ENCODE peak calls at places on chromosome 16, in ten cellular contexts. One of them, this sample, is unnamed. For H3K27me3, the result is how much of the 10 kb centered on the place peaks cover.

GRCh38 chr16:69404275-69404805 is 18.5 kb upstream of the TERF2 start:
- DNase-seq in left ventricle myocardium inferior: no peak
- DNase-seq in adrenal gland: no peak
- DNase-seq in BE2C: peak
- DNase-seq in endothelial cell of umbilical vein: peak
- DNase-seq in foreskin keratinocyte: peak
- DNase-seq in aorta: no peak
- DNase-seq in ascending aorta: no peak
- DNase-seq in IMR-90: peak
- DNase-seq in neural progenitor cell: peak
- DNase-seq in this sample: no peak

GRCh38 chr16:89827383-89828198 is 684 bp upstream of the SPIRE2 start:
- DNase-seq in left ventricle myocardium inferior: peak
- DNase-seq in adrenal gland: peak
- DNase-seq in BE2C: peak
- DNase-seq in endothelial cell of umbilical vein: peak
- DNase-seq in foreskin keratinocyte: no peak
- DNase-seq in aorta: peak
- DNase-seq in ascending aorta: no peak
- DNase-seq in IMR-90: peak
- DNase-seq in neural progenitor cell: peak
- DNase-seq in this sample: peak

GRCh38 chr16:35908942-35909341 is 2449.5 kb downstream of the TP53TG3F start:
- DNase-seq in left ventricle myocardium inferior: no peak
- DNase-seq in adrenal gland: no peak
- DNase-seq in BE2C: no peak
- DNase-seq in endothelial cell of umbilical vein: no peak
- DNase-seq in foreskin keratinocyte: no peak
- DNase-seq in aorta: no peak
- DNase-seq in ascending aorta: no peak
- DNase-seq in IMR-90: no peak
- DNase-seq in neural progenitor cell: no peak
- DNase-seq in this sample: peak

GRCh38 chr16:590165-590874 is 454 bp downstream of the RAB40C start:
- DNase-seq in left ventricle myocardium inferior: no peak
- DNase-seq in adrenal gland: no peak
- DNase-seq in BE2C: no peak
- DNase-seq in endothelial cell of umbilical vein: peak
- DNase-seq in foreskin keratinocyte: no peak
- DNase-seq in aorta: peak
- DNase-seq in ascending aorta: no peak
- DNase-seq in IMR-90: peak
- DNase-seq in neural progenitor cell: peak
- DNase-seq in this sample: peak

GRCh38 chr16:48609453-48610023 is 442 bp downstream of the N4BP1 start:
- DNase-seq in left ventricle myocardium inferior: peak
- DNase-seq in adrenal gland: peak
- DNase-seq in BE2C: peak
- DNase-seq in endothelial cell of umbilical vein: no peak
- DNase-seq in foreskin keratinocyte: no peak
- DNase-seq in aorta: peak
- DNase-seq in ascending aorta: no peak
- DNase-seq in IMR-90: peak
- DNase-seq in neural progenitor cell: peak
- DNase-seq in this sample: peak

GRCh38 chr16:30775381-30776099 is 11.5 kb downstream of the ZNF629 start:
- DNase-seq in left ventricle myocardium inferior: peak
- DNase-seq in adrenal gland: peak
- DNase-seq in BE2C: peak
- DNase-seq in endothelial cell of umbilical vein: peak
- DNase-seq in foreskin keratinocyte: peak
- DNase-seq in aorta: peak
- DNase-seq in ascending aorta: peak
- DNase-seq in IMR-90: peak
- DNase-seq in neural progenitor cell: peak
- DNase-seq in this sample: peak

GRCh38 chr16:68086860-68087268 is 1.7 kb downstream of the NFATC3 start:
- DNase-seq in left ventricle myocardium inferior: no peak
- DNase-seq in adrenal gland: no peak
- DNase-seq in BE2C: no peak
- DNase-seq in endothelial cell of umbilical vein: no peak
- DNase-seq in foreskin keratinocyte: no peak
- DNase-seq in aorta: no peak
- DNase-seq in ascending aorta: no peak
- DNase-seq in IMR-90: no peak
- DNase-seq in neural progenitor cell: no peak
- DNase-seq in this sample: no peak

GRCh38 chr16:69113216-69113615 is 7.8 kb downstream of the HAS3 start:
- DNase-seq in left ventricle myocardium inferior: no peak
- DNase-seq in adrenal gland: no peak
- DNase-seq in BE2C: no peak
- DNase-seq in endothelial cell of umbilical vein: no peak
- DNase-seq in foreskin keratinocyte: no peak
- DNase-seq in aorta: no peak
- DNase-seq in ascending aorta: no peak
- DNase-seq in IMR-90: no peak
- DNase-seq in neural progenitor cell: no peak
- DNase-seq in this sample: no peak

GRCh38 chr16:73113326-73113720 is 65.4 kb upstream of the ZFHX3 start:
- DNase-seq in left ventricle myocardium inferior: no peak
- DNase-seq in adrenal gland: no peak
- DNase-seq in BE2C: no peak
- DNase-seq in endothelial cell of umbilical vein: no peak
- DNase-seq in foreskin keratinocyte: peak
- DNase-seq in aorta: no peak
- DNase-seq in ascending aorta: no peak
- DNase-seq in IMR-90: peak
- DNase-seq in neural progenitor cell: no peak
- DNase-seq in this sample: no peak

GRCh38 chr16:84922351-84923135 is 88.8 kb downstream of the ZDHHC7 start:
- DNase-seq in left ventricle myocardium inferior: peak
- DNase-seq in adrenal gland: peak
- DNase-seq in BE2C: peak
- DNase-seq in endothelial cell of umbilical vein: peak
- DNase-seq in foreskin keratinocyte: no peak
- DNase-seq in aorta: peak
- DNase-seq in ascending aorta: no peak
- DNase-seq in IMR-90: peak
- DNase-seq in neural progenitor cell: peak
- DNase-seq in this sample: no peak

GRCh38 chr16:75506567-75506966 is 11.3 kb upstream of the CHST6 start:
- DNase-seq in left ventricle myocardium inferior: no peak
- DNase-seq in adrenal gland: no peak
- DNase-seq in BE2C: no peak
- DNase-seq in endothelial cell of umbilical vein: no peak
- DNase-seq in foreskin keratinocyte: peak
- DNase-seq in aorta: no peak
- DNase-seq in ascending aorta: no peak
- DNase-seq in IMR-90: peak
- DNase-seq in neural progenitor cell: no peak
- DNase-seq in this sample: no peak

GRCh38 chr16:30137897-30138296 is 14.9 kb upstream of the MAPK3 start:
- DNase-seq in left ventricle myocardium inferior: no peak
- DNase-seq in adrenal gland: no peak
- DNase-seq in BE2C: no peak
- DNase-seq in endothelial cell of umbilical vein: no peak
- DNase-seq in foreskin keratinocyte: no peak
- DNase-seq in aorta: no peak
- DNase-seq in ascending aorta: no peak
- DNase-seq in IMR-90: no peak
- DNase-seq in neural progenitor cell: no peak
- DNase-seq in this sample: peak

GRCh38 chr16:6428861-6429260 is 903.8 kb upstream of the RBFOX1 start:
- DNase-seq in left ventricle myocardium inferior: no peak
- DNase-seq in adrenal gland: no peak
- DNase-seq in BE2C: no peak
- DNase-seq in endothelial cell of umbilical vein: no peak
- DNase-seq in foreskin keratinocyte: no peak
- DNase-seq in aorta: no peak
- DNase-seq in ascending aorta: no peak
- DNase-seq in IMR-90: no peak
- DNase-seq in neural progenitor cell: no peak
- DNase-seq in this sample: peak

DNA sequence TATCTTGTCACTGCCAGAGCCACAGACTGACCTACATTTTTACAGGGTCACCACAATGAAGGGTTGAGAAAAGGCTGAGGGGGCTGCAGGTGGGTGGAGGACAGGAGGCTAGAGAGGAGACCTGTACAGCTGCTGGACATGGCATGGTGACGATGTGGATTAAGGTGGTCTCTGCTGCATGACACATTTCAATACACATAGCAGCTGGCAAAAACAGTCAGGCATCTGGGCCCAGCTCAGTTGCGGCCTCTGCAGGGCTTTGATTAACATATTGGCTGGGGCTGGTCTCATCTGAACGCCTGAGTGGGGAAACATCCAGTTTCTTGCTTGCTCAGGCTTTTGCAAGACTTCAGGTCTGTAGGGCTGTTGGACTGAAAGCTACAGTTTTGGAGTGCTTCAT is 265.4 kb upstream of the FOXF1 start:
- DNase-seq in left ventricle myocardium inferior: no peak
- DNase-seq in adrenal gland: no peak
- DNase-seq in BE2C: no peak
- DNase-seq in endothelial cell of umbilical vein: no peak
- DNase-seq in foreskin keratinocyte: no peak
- DNase-seq in aorta: no peak
- DNase-seq in ascending aorta: no peak
- DNase-seq in IMR-90: no peak
- DNase-seq in neural progenitor cell: no peak
- DNase-seq in this sample: no peak
- H3K27me3 ChIP-seq in left ventricle myocardium inferior: half or more
- H3K27me3 ChIP-seq in adrenal gland: under half
- H3K27me3 ChIP-seq in BE2C: half or more
- H3K27me3 ChIP-seq in endothelial cell of umbilical vein: under half
- H3K27me3 ChIP-seq in foreskin keratinocyte: under half
- H3K27me3 ChIP-seq in aorta: under half
- H3K27me3 ChIP-seq in ascending aorta: under half
- H3K27me3 ChIP-seq in IMR-90: under half
- H3K27me3 ChIP-seq in neural progenitor cell: under half
- H3K27me3 ChIP-seq in this sample: under half

GRCh38 chr16:55655381-55655708 is 443 bp upstream of the SLC6A2 start:
- DNase-seq in left ventricle myocardium inferior: no peak
- DNase-seq in adrenal gland: no peak
- DNase-seq in BE2C: no peak
- DNase-seq in endothelial cell of umbilical vein: no peak
- DNase-seq in foreskin keratinocyte: no peak
- DNase-seq in aorta: no peak
- DNase-seq in ascending aorta: no peak
- DNase-seq in IMR-90: no peak
- DNase-seq in neural progenitor cell: no peak
- DNase-seq in this sample: no peak
- H3K27me3 ChIP-seq in left ventricle myocardium inferior: half or more
- H3K27me3 ChIP-seq in adrenal gland: under half
- H3K27me3 ChIP-seq in BE2C: under half
- H3K27me3 ChIP-seq in endothelial cell of umbilical vein: half or more
- H3K27me3 ChIP-seq in foreskin keratinocyte: half or more
- H3K27me3 ChIP-seq in aorta: under half
- H3K27me3 ChIP-seq in ascending aorta: under half
- H3K27me3 ChIP-seq in IMR-90: half or more
- H3K27me3 ChIP-seq in neural progenitor cell: half or more
- H3K27me3 ChIP-seq in this sample: under half

GRCh38 chr16:4010225-4011158 is 105.8 kb downstream of the ADCY9 start:
- DNase-seq in left ventricle myocardium inferior: no peak
- DNase-seq in adrenal gland: no peak
- DNase-seq in BE2C: no peak
- DNase-seq in endothelial cell of umbilical vein: peak
- DNase-seq in foreskin keratinocyte: no peak
- DNase-seq in aorta: no peak
- DNase-seq in ascending aorta: no peak
- DNase-seq in IMR-90: no peak
- DNase-seq in neural progenitor cell: no peak
- DNase-seq in this sample: no peak
- H3K27me3 ChIP-seq in left ventricle myocardium inferior: under half
- H3K27me3 ChIP-seq in adrenal gland: under half
- H3K27me3 ChIP-seq in BE2C: under half
- H3K27me3 ChIP-seq in endothelial cell of umbilical vein: under half
- H3K27me3 ChIP-seq in foreskin keratinocyte: under half
- H3K27me3 ChIP-seq in aorta: under half
- H3K27me3 ChIP-seq in ascending aorta: under half
- H3K27me3 ChIP-seq in IMR-90: under half
- H3K27me3 ChIP-seq in neural progenitor cell: under half
- H3K27me3 ChIP-seq in this sample: under half

GRCh38 chr16:77594798-77595625 is 127.3 kb upstream of the NUDT7 start:
- DNase-seq in left ventricle myocardium inferior: no peak
- DNase-seq in adrenal gland: no peak
- DNase-seq in BE2C: no peak
- DNase-seq in endothelial cell of umbilical vein: peak
- DNase-seq in foreskin keratinocyte: no peak
- DNase-seq in aorta: no peak
- DNase-seq in ascending aorta: no peak
- DNase-seq in IMR-90: no peak
- DNase-seq in neural progenitor cell: no peak
- DNase-seq in this sample: no peak

GRCh38 chr16:77603656-77604055 is 118.7 kb upstream of the NUDT7 start:
- DNase-seq in left ventricle myocardium inferior: no peak
- DNase-seq in adrenal gland: no peak
- DNase-seq in BE2C: no peak
- DNase-seq in endothelial cell of umbilical vein: no peak
- DNase-seq in foreskin keratinocyte: no peak
- DNase-seq in aorta: no peak
- DNase-seq in ascending aorta: no peak
- DNase-seq in IMR-90: no peak
- DNase-seq in neural progenitor cell: no peak
- DNase-seq in this sample: no peak

GRCh38 chr16:77596243-77596642 is 126.1 kb upstream of the NUDT7 start:
- DNase-seq in left ventricle myocardium inferior: no peak
- DNase-seq in adrenal gland: no peak
- DNase-seq in BE2C: no peak
- DNase-seq in endothelial cell of umbilical vein: peak
- DNase-seq in foreskin keratinocyte: no peak
- DNase-seq in aorta: no peak
- DNase-seq in ascending aorta: no peak
- DNase-seq in IMR-90: peak
- DNase-seq in neural progenitor cell: no peak
- DNase-seq in this sample: no peak

GRCh38 chr16:77600555-77600954 is 121.8 kb upstream of the NUDT7 start:
- DNase-seq in left ventricle myocardium inferior: no peak
- DNase-seq in adrenal gland: no peak
- DNase-seq in BE2C: no peak
- DNase-seq in endothelial cell of umbilical vein: no peak
- DNase-seq in foreskin keratinocyte: no peak
- DNase-seq in aorta: no peak
- DNase-seq in ascending aorta: no peak
- DNase-seq in IMR-90: no peak
- DNase-seq in neural progenitor cell: no peak
- DNase-seq in this sample: no peak

DNA sequence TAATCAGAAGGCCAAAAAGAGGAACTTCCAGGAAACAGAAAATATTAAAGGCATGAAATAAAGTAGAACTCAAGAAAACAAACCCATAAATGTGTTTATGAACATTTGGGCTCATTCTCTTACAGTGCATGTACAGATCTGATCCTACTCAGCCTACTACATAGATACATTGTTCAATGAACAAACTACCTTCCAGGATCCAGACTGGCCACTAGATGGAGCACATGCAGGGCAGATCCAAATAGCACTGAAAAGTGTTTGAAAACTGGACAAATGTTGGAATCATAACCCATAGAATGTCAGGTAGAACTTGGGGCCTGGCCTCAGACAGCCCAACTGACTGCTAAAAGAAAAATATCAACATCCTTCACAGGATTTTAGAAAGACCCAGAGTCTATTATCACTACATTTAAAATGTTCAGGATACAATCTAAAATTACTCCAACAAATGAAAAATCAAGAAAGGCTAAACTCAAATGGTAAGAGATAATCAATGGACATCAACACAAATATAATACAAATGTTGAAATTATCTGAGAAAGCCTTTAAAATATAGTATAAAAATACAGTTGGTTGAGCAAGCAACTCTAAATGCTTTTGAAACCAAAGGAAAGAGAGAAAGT is 122.4 kb upstream of the NUDT7 start:
- DNase-seq in left ventricle myocardium inferior: no peak
- DNase-seq in adrenal gland: peak
- DNase-seq in BE2C: peak
- DNase-seq in endothelial cell of umbilical vein: peak
- DNase-seq in foreskin keratinocyte: no peak
- DNase-seq in aorta: no peak
- DNase-seq in ascending aorta: no peak
- DNase-seq in IMR-90: peak
- DNase-seq in neural progenitor cell: peak
- DNase-seq in this sample: peak
- H3K27me3 ChIP-seq in left ventricle myocardium inferior: under half
- H3K27me3 ChIP-seq in adrenal gland: under half
- H3K27me3 ChIP-seq in BE2C: under half
- H3K27me3 ChIP-seq in endothelial cell of umbilical vein: under half
- H3K27me3 ChIP-seq in foreskin keratinocyte: under half
- H3K27me3 ChIP-seq in aorta: under half
- H3K27me3 ChIP-seq in ascending aorta: under half
- H3K27me3 ChIP-seq in IMR-90: under half
- H3K27me3 ChIP-seq in neural progenitor cell: under half
- H3K27me3 ChIP-seq in this sample: under half